ENCODE peak calls at places on chromosomes 7 and 10, in seven cellular contexts. S, V, G, N, E, Q and H are unnamed samples. For H3K9me3, the result is how much of the 10 kb centered on the place peaks cover.

GRCh38 chr10:114634607-114634974 is 23.5 kb downstream of the ABLIM1 start:
- DNase-seq in S (no peak), V (peak), G (peak), N (peak), E (no peak), Q (peak), H (no peak)

GRCh38 chr10:12333382-12334185 is 15.8 kb upstream of the CAMK1D start:
- DNase-seq in S (peak), V (peak), G (peak), N (peak), E (peak), Q (peak), H (no peak)

GRCh38 chr10:90930070-90930837 is 9.4 kb upstream of the ANKRD1 start:
- DNase-seq in S (no peak), V (peak), G (peak), N (peak), E (no peak), Q (peak), H (no peak)

GRCh38 chr10:67697646-67698245 is 1.8 kb upstream of the CTNNA3 start:
- DNase-seq in S (peak), V (peak), G (peak), N (peak), E (no peak), Q (peak), H (no peak)

GRCh38 chr7:116356979-116357378 is 142.6 kb upstream of the CAV2 start:
- DNase-seq in S (no peak), V (no peak), G (peak), N (no peak), E (no peak), Q (no peak), H (no peak)

GRCh38 chr10:59870152-59870551 is 36.2 kb downstream of the CCDC6 start:
- DNase-seq in S (no peak), V (no peak), G (no peak), N (no peak), E (no peak), Q (no peak), H (no peak)

GRCh38 chr7:24936121-24936824 is 43.7 kb downstream of the OSBPL3 start:
- DNase-seq in S (no peak), V (peak), G (no peak), N (peak), E (no peak), Q (peak), H (no peak)

GRCh38 chr7:80481196-80481884 is 30.5 kb downstream of the GNAT3 start:
- DNase-seq in S (no peak), V (peak), G (no peak), N (peak), E (no peak), Q (peak), H (no peak)

GRCh38 chr10:114709966-114710365 is 51.9 kb upstream of the ABLIM1 start:
- DNase-seq in S (no peak), V (no peak), G (peak), N (peak), E (no peak), Q (no peak), H (no peak)

GRCh38 chr10:69123306-69123746 is 652 bp upstream of the VPS26A start:
- DNase-seq in S (no peak), V (no peak), G (peak), N (peak), E (no peak), Q (no peak), H (no peak)

GRCh38 chr10:86304436-86304835 is 62.2 kb downstream of the GRID1 start:
- DNase-seq in S (no peak), V (no peak), G (no peak), N (no peak), E (no peak), Q (no peak), H (no peak)

GRCh38 chr10:29343607-29344038 is 54.8 kb downstream of the LYZL1 start:
- DNase-seq in S (no peak), V (no peak), G (peak), N (no peak), E (no peak), Q (no peak), H (no peak)

GRCh38 chr7:93551063-93551895 is 23.2 kb downstream of the CALCR start:
- DNase-seq in S (no peak), V (peak), G (peak), N (peak), E (no peak), Q (no peak), H (no peak)

GRCh38 chr7:71846160-71846559 is 566.0 kb downstream of the CALN1 start:
- DNase-seq in S (no peak), V (peak), G (no peak), N (no peak), E (no peak), Q (no peak), H (no peak)

GRCh38 chr10:29921071-29921446 is 138.3 kb downstream of the JCAD start:
- DNase-seq in S (no peak), V (no peak), G (no peak), N (no peak), E (no peak), Q (no peak), H (no peak)

GRCh38 chr7:135328526-135328925 is 94.9 kb downstream of the STRA8 start:
- DNase-seq in S (no peak), V (no peak), G (no peak), N (no peak), E (no peak), Q (no peak), H (no peak)

GRCh38 chr7:956031-956430 is 1.6 kb upstream of the ADAP1 start:
- DNase-seq in S (no peak), V (no peak), G (no peak), N (no peak), E (no peak), Q (no peak), H (no peak)

GRCh38 chr10:50929670-50930069 is 44.2 kb upstream of the A1CF start:
- DNase-seq in S (no peak), V (no peak), G (peak), N (peak), E (no peak), Q (no peak), H (no peak)

GRCh38 chr7:50562126-50562525 is 3.1 kb downstream of the DDC start:
- DNase-seq in S (no peak), V (no peak), G (no peak), N (no peak), E (no peak), Q (no peak), H (no peak)

GRCh38 chr10:97773096-97773495 is 1.3 kb upstream of the SFRP5 start:
- DNase-seq in S (no peak), V (no peak), G (no peak), N (no peak), E (no peak), Q (no peak), H (no peak)

GRCh38 chr7:15130666-15131541 is 228.4 kb upstream of the DGKB start:
- DNase-seq in S (no peak), V (no peak), G (peak), N (peak), E (peak), Q (no peak), H (no peak)

GRCh38 chr7:144513332-144513731 is 109.8 kb upstream of the NOBOX start:
- DNase-seq in S (no peak), V (no peak), G (peak), N (peak), E (no peak), Q (no peak), H (no peak)

GRCh38 chr7:42868456-42868855 is 43.4 kb downstream of the C7orf25 start:
- DNase-seq in S (no peak), V (no peak), G (no peak), N (no peak), E (no peak), Q (no peak), H (no peak)

GRCh38 chr10:100970076-100970913 is 991 bp downstream of the SEMA4G start:
- DNase-seq in S (peak), V (no peak), G (no peak), N (no peak), E (no peak), Q (peak), H (no peak)

GRCh38 chr10:26407406-26407969 is 30.7 kb upstream of the APBB1IP start:
- DNase-seq in S (no peak), V (no peak), G (peak), N (peak), E (no peak), Q (no peak), H (no peak)

GRCh38 chr7:114857605-114858004 is 64.3 kb upstream of the MDFIC start:
- DNase-seq in S (no peak), V (no peak), G (peak), N (no peak), E (peak), Q (no peak), H (no peak)

GRCh38 chr7:102202556-102202955 is 84.1 kb upstream of the SH2B2 start:
- DNase-seq in S (no peak), V (no peak), G (no peak), N (no peak), E (no peak), Q (no peak), H (no peak)

GRCh38 chr7:155258233-155258575 is 39.5 kb upstream of the INSIG1 start:
- DNase-seq in S (no peak), V (peak), G (peak), N (peak), E (peak), Q (peak), H (no peak)

GRCh38 chr10:107159871-107160270 is 4.6 kb downstream of the SORCS1 start:
- DNase-seq in S (no peak), V (no peak), G (no peak), N (no peak), E (no peak), Q (no peak), H (no peak)

GRCh38 chr10:131212763-131213325 is 98.7 kb downstream of the TCERG1L start:
- DNase-seq in S (no peak), V (no peak), G (no peak), N (no peak), E (no peak), Q (no peak), H (no peak)

GRCh38 chr10:4770766-4771553 is 55.0 kb upstream of the AKR1E2 start:
- DNase-seq in S (no peak), V (peak), G (peak), N (peak), E (peak), Q (no peak), H (no peak)

GRCh38 chr7:46694058-46694457 is 773.0 kb upstream of the IGFBP3 start:
- DNase-seq in S (no peak), V (no peak), G (no peak), N (no peak), E (no peak), Q (no peak), H (no peak)

GRCh38 chr7:43834463-43835251 is 34.7 kb downstream of the MRPS24 start:
- DNase-seq in S (peak), V (no peak), G (peak), N (peak), E (no peak), Q (no peak), H (peak)

GRCh38 chr7:80047856-80048459 is 86.7 kb upstream of the GNAI1 start:
- DNase-seq in S (no peak), V (no peak), G (peak), N (peak), E (no peak), Q (no peak), H (no peak)

GRCh38 chr10:120598377-120598776 is 141.3 kb downstream of the PLPP4 start:
- DNase-seq in S (no peak), V (no peak), G (no peak), N (peak), E (no peak), Q (no peak), H (no peak)

GRCh38 chr7:5424689-5425506 is 1.3 kb upstream of the TNRC18 start:
- DNase-seq in S (no peak), V (peak), G (peak), N (peak), E (no peak), Q (peak), H (no peak)

GRCh38 chr7:55185321-55185802 is 166.5 kb downstream of the EGFR start:
- DNase-seq in S (no peak), V (peak), G (no peak), N (peak), E (no peak), Q (no peak), H (no peak)

GRCh38 chr7:105218215-105218614 is 170.5 kb downstream of the SRPK2 start:
- DNase-seq in S (no peak), V (peak), G (no peak), N (peak), E (peak), Q (no peak), H (no peak)

GRCh38 chr7:4800926-4801838 is 25.8 kb downstream of the AP5Z1 start:
- DNase-seq in S (no peak), V (no peak), G (no peak), N (no peak), E (no peak), Q (no peak), H (no peak)

GRCh38 chr10:33485276-33485675 is 150.8 kb upstream of the NRP1 start:
- DNase-seq in S (no peak), V (no peak), G (no peak), N (no peak), E (no peak), Q (no peak), H (no peak)

DNA sequence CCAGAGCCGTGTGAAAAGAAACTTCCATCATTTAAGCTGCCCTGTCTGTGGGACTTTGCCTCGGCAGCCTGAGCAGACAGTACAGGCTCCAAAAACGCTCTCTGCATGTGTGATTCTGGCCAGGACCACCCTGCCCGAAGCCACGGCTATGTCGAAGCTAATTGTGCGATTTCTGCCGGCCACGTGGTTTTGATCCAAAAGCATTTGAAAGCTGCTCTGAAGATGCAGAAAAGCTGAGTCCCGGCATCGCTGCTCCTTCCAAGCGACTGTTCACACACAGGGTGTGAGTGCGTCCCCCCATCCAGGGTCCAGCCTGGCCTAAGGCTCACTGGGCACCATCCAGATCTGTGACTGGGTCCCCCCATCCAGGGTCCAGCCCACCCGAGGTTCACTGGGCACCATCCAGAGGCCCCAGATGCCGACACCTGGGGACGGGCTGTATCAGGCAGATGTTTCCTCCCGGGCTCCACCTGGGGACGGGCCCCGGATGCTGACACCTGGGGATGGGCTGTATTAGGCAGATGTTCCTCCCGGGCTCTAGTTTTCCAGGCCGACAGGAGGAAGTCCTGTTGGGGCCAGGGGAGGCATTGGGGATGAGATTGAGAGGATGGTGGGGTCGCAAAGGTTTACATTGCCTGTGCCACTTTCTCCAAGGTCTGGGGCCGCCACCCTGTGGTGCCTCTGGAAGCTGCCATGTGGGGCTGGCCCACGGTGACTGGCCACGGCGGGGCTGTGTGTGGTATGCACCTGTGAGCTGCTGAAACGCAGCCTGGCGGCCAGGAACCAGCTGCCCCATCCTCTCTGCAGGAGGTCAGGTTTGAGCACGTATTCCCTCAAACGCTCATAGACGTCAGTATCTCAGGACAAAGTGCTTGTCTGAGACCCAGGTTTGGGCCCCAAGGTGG is 527.4 kb downstream of the DNAJB6 start:
- DNase-seq in S (no peak), V (no peak), G (no peak), N (no peak), E (no peak), Q (no peak), H (no peak)
- H3K9me3 ChIP-seq in S (under half), V (under half), G (under half), N (under half), E (under half), Q (under half), H (under half)

GRCh38 chr10:79066460-79067240 is 2.1 kb upstream of the ZMIZ1 start:
- DNase-seq in S (no peak), V (peak), G (peak), N (peak), E (peak), Q (no peak), H (no peak)

GRCh38 chr10:79067241-79068202 is 1.2 kb upstream of the ZMIZ1 start:
- DNase-seq in S (peak), V (peak), G (peak), N (peak), E (no peak), Q (peak), H (peak)

GRCh38 chr10:79068562-79069324 is at the start of gene ZMIZ1:
- DNase-seq in S (peak), V (peak), G (peak), N (peak), E (peak), Q (peak), H (peak)

GRCh38 chr10:79069325-79070090 is 742 bp downstream of the ZMIZ1 start:
- DNase-seq in S (peak), V (peak), G (peak), N (peak), E (no peak), Q (peak), H (peak)

DNA sequence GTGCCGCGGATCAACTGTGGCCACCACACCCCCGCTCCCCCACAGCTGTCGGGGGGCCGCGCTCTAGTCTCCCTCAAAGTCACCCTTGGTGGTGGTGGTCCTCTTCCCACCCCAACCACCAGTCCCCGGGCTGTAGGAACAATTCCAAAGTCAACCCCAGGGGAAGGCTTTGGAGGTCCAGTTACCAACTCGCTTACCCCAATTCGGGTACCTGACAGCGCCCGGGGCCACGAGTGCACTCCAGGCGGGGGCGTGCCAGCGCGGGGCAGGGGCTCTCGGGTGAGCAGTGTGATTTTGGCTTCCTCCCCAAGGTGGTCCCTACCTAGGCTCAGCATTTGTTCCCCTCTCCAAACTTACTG is 584 bp upstream of the ZMIZ1 start:
- DNase-seq in S (no peak), V (no peak), G (peak), N (peak), E (no peak), Q (peak), H (peak)
- H3K9me3 ChIP-seq in S (under half), V (under half), G (under half), N (under half), E (under half), Q (under half), H (under half)

DNA sequence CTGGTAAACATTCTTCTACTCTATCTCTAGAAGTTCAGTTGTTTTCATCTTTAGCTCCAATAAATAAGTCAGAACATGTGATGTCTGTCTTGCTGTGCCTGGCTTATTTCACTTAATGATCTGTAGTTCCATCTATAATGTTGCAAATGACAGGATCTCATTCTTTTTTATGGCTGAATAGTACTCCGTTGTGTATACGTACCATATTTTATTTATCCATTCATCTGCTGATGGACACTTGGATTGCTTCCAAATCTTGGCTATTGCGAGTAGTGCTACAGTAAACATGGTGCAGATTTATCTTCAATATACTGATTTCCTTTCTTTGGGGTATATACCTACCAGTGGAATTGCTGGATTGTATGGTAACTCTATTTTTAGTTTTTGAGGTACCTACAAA is 124.4 kb downstream of the ZNF33B start:
- DNase-seq in S (no peak), V (no peak), G (no peak), N (no peak), E (no peak), Q (no peak), H (no peak)
- H3K9me3 ChIP-seq in S (half or more), V (under half), G (under half), N (under half), E (under half), Q (under half), H (under half)

GRCh38 chr10:108323274-108323798 is 1158.8 kb upstream of the SORCS1 start:
- DNase-seq in S (no peak), V (no peak), G (no peak), N (no peak), E (no peak), Q (no peak), H (no peak)
- H3K9me3 ChIP-seq in S (under half), V (under half), G (under half), N (under half), E (under half), Q (under half), H (under half)

GRCh38 chr10:3523309-3524050 is 261.5 kb downstream of the KLF6 start:
- DNase-seq in S (no peak), V (no peak), G (no peak), N (no peak), E (no peak), Q (no peak), H (no peak)
- H3K9me3 ChIP-seq in S (under half), V (under half), G (under half), N (under half), E (under half), Q (under half), H (under half)